ENCODE peak calls at places on chromosomes 5 and 9, in ten cellular contexts. E is IMR-90, C is cardiac muscle cell, K is left ventricle myocardium inferior, T is PC-9, D is body of pancreas, X is psoas muscle, P is uterus, A is heart left ventricle, O is H1. Q is an unnamed sample. For H3K4me1, the result is how much of the 10 kb centered on the place peaks cover.

GRCh38 chr5:122877518-122877917 is 32.1 kb downstream of the SNX24 start:
- DNase-seq in E (no peak), C (no peak), K (no peak), T (no peak), D (no peak), X (no peak), P (no peak), A (no peak), O (no peak), Q (no peak)

GRCh38 chr9:125522328-125522725 is 184.7 kb downstream of the MAPKAP1 start:
- DNase-seq in E (peak), C (no peak), K (no peak), T (peak), D (no peak), X (no peak), P (no peak), A (no peak), O (no peak), Q (no peak)

GRCh38 chr9:16679327-16679821 is 191.1 kb downstream of the BNC2 start:
- DNase-seq in E (peak), C (no peak), K (no peak), T (no peak), D (no peak), X (no peak), P (no peak), A (no peak), O (no peak), Q (no peak)

GRCh38 chr9:109453210-109453842 is 44.8 kb downstream of the PTPN3 start:
- DNase-seq in E (peak), C (no peak), K (no peak), T (peak), D (no peak), X (no peak), P (no peak), A (no peak), O (no peak), Q (no peak)

GRCh38 chr9:15430920-15431844 is 8.5 kb downstream of the SNAPC3 start:
- DNase-seq in E (no peak), C (no peak), K (no peak), T (no peak), D (no peak), X (no peak), P (no peak), A (no peak), O (no peak), Q (peak)

GRCh38 chr5:401216-402034 is 41.6 kb upstream of the EXOC3 start:
- DNase-seq in E (no peak), C (no peak), K (no peak), T (no peak), D (no peak), X (no peak), P (no peak), A (peak), O (no peak), Q (no peak)

GRCh38 chr9:17578911-17579793 is at the start of gene SH3GL2:
- DNase-seq in E (peak), C (peak), K (peak), T (no peak), D (peak), X (peak), P (peak), A (peak), O (peak), Q (peak)

GRCh38 chr5:157266286-157267007 is 524 bp downstream of the CYFIP2 start:
- DNase-seq in E (no peak), C (peak), K (no peak), T (peak), D (peak), X (no peak), P (no peak), A (peak), O (peak), Q (peak)

GRCh38 chr9:130263601-130264413 is 1.8 kb upstream of the HMCN2 start:
- DNase-seq in E (no peak), C (no peak), K (no peak), T (no peak), D (no peak), X (peak), P (no peak), A (no peak), O (no peak), Q (no peak)

GRCh38 chr9:120441446-120442279 is 138.3 kb downstream of the CDK5RAP2 start:
- DNase-seq in E (peak), C (no peak), K (no peak), T (no peak), D (no peak), X (no peak), P (no peak), A (no peak), O (no peak), Q (no peak)

GRCh38 chr9:125183561-125183960 is 6.0 kb downstream of the PPP6C start:
- DNase-seq in E (no peak), C (no peak), K (no peak), T (no peak), D (no peak), X (no peak), P (no peak), A (no peak), O (no peak), Q (no peak)

GRCh38 chr5:144328505-144328904 is 157.8 kb downstream of the KCTD16 start:
- DNase-seq in E (no peak), C (no peak), K (no peak), T (no peak), D (no peak), X (no peak), P (no peak), A (no peak), O (no peak), Q (no peak)

GRCh38 chr5:31317642-31318041 is 124.2 kb downstream of the CDH6 start:
- DNase-seq in E (no peak), C (no peak), K (no peak), T (no peak), D (no peak), X (no peak), P (no peak), A (no peak), O (peak), Q (no peak)

GRCh38 chr9:98091735-98092632 is 27.0 kb downstream of the TRIM14 start:
- DNase-seq in E (peak), C (no peak), K (no peak), T (no peak), D (no peak), X (no peak), P (no peak), A (no peak), O (peak), Q (no peak)

GRCh38 chr5:124932791-124933600 is 186.6 kb upstream of the ZNF608 start:
- DNase-seq in E (peak), C (no peak), K (peak), T (no peak), D (peak), X (no peak), P (peak), A (no peak), O (no peak), Q (no peak)

GRCh38 chr5:149333711-149334443 is 11.4 kb upstream of the GRPEL2 start:
- DNase-seq in E (peak), C (no peak), K (no peak), T (no peak), D (no peak), X (no peak), P (no peak), A (no peak), O (no peak), Q (no peak)

GRCh38 chr5:154506049-154506715 is 28.2 kb upstream of the HAND1 start:
- DNase-seq in E (no peak), C (no peak), K (no peak), T (no peak), D (no peak), X (no peak), P (no peak), A (no peak), O (no peak), Q (no peak)

GRCh38 chr5:172932313-172933017 is 26.8 kb upstream of the RPL26L1 start:
- DNase-seq in E (peak), C (peak), K (peak), T (peak), D (peak), X (peak), P (peak), A (peak), O (peak), Q (peak)

GRCh38 chr5:122864400-122864799 is 19.0 kb downstream of the SNX24 start:
- DNase-seq in E (no peak), C (no peak), K (no peak), T (no peak), D (no peak), X (no peak), P (no peak), A (no peak), O (no peak), Q (no peak)

GRCh38 chr9:134658378-134658955 is 16.9 kb downstream of the COL5A1 start:
- DNase-seq in E (no peak), C (no peak), K (peak), T (no peak), D (no peak), X (no peak), P (no peak), A (peak), O (peak), Q (no peak)

GRCh38 chr9:80650964-80651555 is 1038.3 kb downstream of the TLE1 start:
- DNase-seq in E (peak), C (no peak), K (no peak), T (no peak), D (no peak), X (no peak), P (no peak), A (no peak), O (no peak), Q (no peak)

GRCh38 chr5:172478256-172478655 is 23.9 kb upstream of the SH3PXD2B start:
- DNase-seq in E (no peak), C (no peak), K (no peak), T (no peak), D (no peak), X (no peak), P (no peak), A (no peak), O (no peak), Q (no peak)

GRCh38 chr9:8855046-8855445 is 1055.5 kb upstream of the DMAC1 start:
- DNase-seq in E (no peak), C (peak), K (no peak), T (no peak), D (no peak), X (no peak), P (no peak), A (no peak), O (no peak), Q (no peak)

GRCh38 chr9:6757988-6758417 is 230 bp downstream of the KDM4C start:
- DNase-seq in E (no peak), C (no peak), K (no peak), T (no peak), D (no peak), X (no peak), P (no peak), A (no peak), O (peak), Q (no peak)

GRCh38 chr5:42566658-42567313 is 143.5 kb downstream of the GHR start:
- DNase-seq in E (no peak), C (no peak), K (no peak), T (no peak), D (peak), X (no peak), P (peak), A (no peak), O (no peak), Q (no peak)

GRCh38 chr5:136484808-136485207 is 119.5 kb upstream of the TRPC7 start:
- DNase-seq in E (no peak), C (no peak), K (no peak), T (no peak), D (no peak), X (no peak), P (no peak), A (no peak), O (no peak), Q (no peak)

GRCh38 chr5:50665091-50665490 is 1.3 kb upstream of the PARP8 start:
- DNase-seq in E (no peak), C (no peak), K (no peak), T (no peak), D (no peak), X (no peak), P (no peak), A (no peak), O (no peak), Q (no peak)

GRCh38 chr5:107705390-107706014 is 34.8 kb upstream of the EFNA5 start:
- DNase-seq in E (peak), C (no peak), K (no peak), T (no peak), D (no peak), X (no peak), P (no peak), A (no peak), O (no peak), Q (no peak)

GRCh38 chr9:19922476-19923118 is 133.8 kb upstream of the SLC24A2 start:
- DNase-seq in E (peak), C (peak), K (no peak), T (no peak), D (no peak), X (no peak), P (peak), A (no peak), O (no peak), Q (no peak)

GRCh38 chr9:131262327-131263032 is 13.8 kb downstream of the FAM78A start:
- DNase-seq in E (peak), C (no peak), K (no peak), T (no peak), D (no peak), X (no peak), P (no peak), A (peak), O (no peak), Q (no peak)

GRCh38 chr9:5832543-5833529 is at the start of gene ERMP1:
- DNase-seq in E (peak), C (peak), K (peak), T (peak), D (peak), X (peak), P (peak), A (peak), O (peak), Q (peak)

GRCh38 chr5:53037141-53037859 is 48.1 kb downstream of the ITGA2 start:
- DNase-seq in E (peak), C (no peak), K (no peak), T (peak), D (no peak), X (no peak), P (no peak), A (no peak), O (no peak), Q (no peak)

GRCh38 chr5:1282139-1282992 is 12.5 kb downstream of the TERT start:
- DNase-seq in E (no peak), C (no peak), K (peak), T (no peak), D (no peak), X (no peak), P (no peak), A (peak), O (no peak), Q (peak)

GRCh38 chr5:139308797-139309196 is 15.3 kb downstream of the MATR3 start:
- DNase-seq in E (no peak), C (no peak), K (no peak), T (no peak), D (no peak), X (no peak), P (no peak), A (no peak), O (no peak), Q (no peak)
- H3K4me1 ChIP-seq in E (under half), C (half or more), K (half or more), T (under half), D (half or more), X (half or more), P (under half), A (half or more), O (under half), Q (under half)

DNA sequence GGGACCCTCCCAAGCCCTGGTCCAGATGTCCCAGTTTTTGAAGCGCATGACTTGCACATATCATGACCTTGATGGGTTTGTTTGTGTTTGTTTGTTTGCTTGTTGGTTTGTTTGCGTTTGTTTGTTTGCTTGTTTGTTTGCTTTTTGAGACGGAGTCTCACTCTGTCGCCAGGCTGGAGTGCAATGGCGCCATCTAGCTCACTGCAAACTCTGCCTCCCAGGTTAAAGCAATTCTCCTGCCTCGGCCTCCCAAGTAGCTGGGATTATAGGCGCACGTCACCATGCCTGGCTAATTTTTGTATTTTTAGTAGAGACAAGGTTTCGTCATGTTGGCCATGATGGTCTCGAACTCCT is 13.0 kb upstream of the UBAC1 start:
- DNase-seq in E (no peak), C (no peak), K (no peak), T (no peak), D (no peak), X (no peak), P (no peak), A (no peak), O (no peak), Q (no peak)
- TF ChIP-seq CTCF in E (no peak), C (peak), K (no peak), T (no peak), D (no peak), X (no peak), P (no peak), A (no peak), O (peak), Q (no peak)

DNA sequence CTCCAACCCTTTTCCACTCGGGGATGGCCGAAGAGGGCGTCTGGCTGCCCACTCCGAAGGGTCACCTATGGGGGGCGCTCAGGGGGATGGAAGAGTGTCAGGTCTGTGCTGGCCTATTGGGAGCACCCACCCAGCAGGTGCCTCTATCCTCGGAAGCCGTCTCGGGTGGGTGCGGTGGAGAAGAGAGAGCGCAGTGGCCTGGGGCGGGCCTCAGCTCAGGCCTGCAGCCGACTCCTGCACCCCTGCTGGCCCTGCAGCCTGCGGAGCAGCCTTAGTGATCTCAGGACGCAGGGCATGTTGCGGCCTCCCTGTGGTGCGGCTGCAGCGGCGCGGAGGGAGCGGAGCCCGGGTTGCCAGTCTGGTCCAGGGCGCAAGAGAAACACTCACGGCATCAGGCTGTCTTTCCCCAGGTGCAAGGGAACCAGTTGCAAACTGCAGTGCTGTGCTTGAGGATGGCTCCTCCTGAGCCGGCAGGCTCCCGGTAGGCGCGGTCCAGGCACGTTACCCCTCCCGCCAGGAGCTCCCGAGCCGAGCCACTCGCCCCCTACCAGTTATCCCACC is 1.5 kb upstream of the IRX2 start:
- DNase-seq in E (no peak), C (peak), K (no peak), T (no peak), D (no peak), X (no peak), P (no peak), A (no peak), O (peak), Q (no peak)
- H3K4me1 ChIP-seq in E (under half), C (under half), K (half or more), T (under half), D (under half), X (under half), P (under half), A (under half), O (under half), Q (under half)

GRCh38 chr9:102796244-102796643 is 198.9 kb upstream of the CYLC2 start:
- DNase-seq in E (no peak), C (no peak), K (no peak), T (no peak), D (no peak), X (no peak), P (no peak), A (no peak), O (no peak), Q (no peak)
- TF ChIP-seq CTCF in E (no peak), C (no peak), K (no peak), T (no peak), D (no peak), X (no peak), P (no peak), A (no peak), O (no peak), Q (no peak)

DNA sequence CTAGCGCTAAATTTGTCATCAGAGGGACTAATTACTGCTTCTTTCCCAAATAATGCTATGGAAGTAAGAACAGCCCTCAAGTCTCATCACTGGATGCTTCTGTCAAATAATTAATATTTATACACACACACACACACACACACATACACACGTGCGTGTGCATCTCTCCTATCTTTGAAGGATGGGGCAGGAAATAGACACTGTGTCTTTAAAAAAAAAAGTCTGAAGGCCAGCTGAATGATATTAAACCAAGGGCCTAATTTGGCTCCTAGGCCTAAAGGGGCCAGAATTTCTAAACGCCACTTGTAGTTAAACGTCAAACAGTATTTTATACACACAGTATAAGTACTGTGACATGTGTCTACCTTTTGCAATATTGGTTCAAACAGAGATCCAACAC is 3.3 kb downstream of the SLF1 start:
- DNase-seq in E (no peak), C (no peak), K (no peak), T (no peak), D (no peak), X (no peak), P (no peak), A (no peak), O (no peak), Q (no peak)
- H3K4me1 ChIP-seq in E (under half), C (under half), K (half or more), T (under half), D (under half), X (under half), P (under half), A (under half), O (under half), Q (under half)

DNA sequence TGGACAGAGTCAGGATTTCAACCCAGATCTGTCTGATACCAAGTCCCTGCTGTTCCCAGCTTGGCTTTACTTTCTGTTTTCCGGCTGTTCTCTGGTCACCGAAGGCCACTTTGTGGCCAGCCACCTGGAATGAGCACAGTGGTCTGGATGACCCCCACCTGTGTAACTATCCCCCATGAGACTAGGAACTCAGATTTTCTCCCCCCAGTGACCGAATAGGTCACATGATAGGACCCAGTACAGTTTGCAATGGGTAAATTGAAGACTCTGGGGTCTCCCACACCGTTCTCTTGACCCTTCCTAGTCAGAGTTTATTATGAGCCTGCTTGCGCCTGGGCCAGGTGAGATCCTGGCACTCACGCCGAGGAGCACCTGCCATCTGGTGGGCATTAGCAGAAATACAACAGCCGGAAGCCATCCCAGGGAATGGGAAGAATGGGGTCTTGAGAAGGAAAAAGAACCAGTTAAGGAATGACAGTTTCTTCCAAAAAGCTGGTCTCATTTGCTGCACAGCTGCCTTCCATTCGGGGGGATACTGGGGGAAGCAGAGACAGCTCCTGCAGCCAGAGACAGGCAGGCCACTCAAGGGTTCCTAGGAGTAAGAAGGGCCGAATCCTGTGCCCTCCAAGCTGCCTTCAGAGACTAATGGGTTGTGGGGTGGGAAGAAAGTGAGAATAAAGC is 7.1 kb downstream of the PHYHD1 start:
- DNase-seq in E (peak), C (peak), K (peak), T (peak), D (peak), X (peak), P (peak), A (no peak), O (peak), Q (peak)
- TF ChIP-seq CTCF in E (peak), C (peak), K (peak), T (peak), D (peak), X (peak), P (peak), A (peak), O (peak), Q (peak)

Q was measured in mucosa of descending colon.